ENCODE peak calls at places on chromosome 15, in eight cellular contexts. R is tibial artery; M is endothelial cell of umbilical vein; K is ovary; B is K562; W is CD8-positive, alpha-beta T cell; N is body of pancreas; T is PC-9. V is an unnamed sample.
A peak's percentile ranks its signal among the peaks of the same experiment; 100 is the strongest.

GRCh38 chr15:42065008-42065407 is 29.4 kb downstream of the PLA2G4D start:
- DNase-seq in B (no peak), N (no peak), R (peak; percentile 41), T (no peak), M (peak; percentile 34), W (no peak), K (no peak), V (no peak)

GRCh38 chr15:54029076-54029475 is 50.8 kb downstream of the UNC13C start:
- DNase-seq in W (no peak), M (no peak), R (no peak), B (no peak), T (no peak), K (no peak), N (no peak), V (no peak)

GRCh38 chr15:80776420-80777045 is 2.6 kb upstream of the CEMIP start:
- DNase-seq in K (peak; percentile 65), R (peak; percentile 76), T (no peak), M (peak; percentile 81), W (peak; percentile 43), B (peak; percentile 63), N (peak; percentile 83), V (peak; percentile 81)

GRCh38 chr15:51366911-51367310 is 25.5 kb downstream of the GLDN start:
- DNase-seq in W (no peak), K (peak; percentile 46), M (no peak), R (no peak), B (no peak), T (peak; percentile 64), N (peak; percentile 62), V (peak; percentile 75)

GRCh38 chr15:83516935-83517334 is 69.8 kb downstream of the SH3GL3 start:
- DNase-seq in B (peak; percentile 27), T (no peak), M (no peak), K (no peak), N (no peak), W (no peak), R (no peak), V (no peak)

GRCh38 chr15:81480645-81481053 is 106.6 kb upstream of the TMC3 start:
- DNase-seq in N (peak; percentile 46), R (no peak), B (peak; percentile 69), T (no peak), M (peak; percentile 70), K (no peak), W (no peak), V (no peak)

GRCh38 chr15:73955326-73955725 is 29.1 kb downstream of the LOXL1 start:
- DNase-seq in T (no peak), B (no peak), R (peak; percentile 48), M (no peak), W (no peak), N (no peak), K (peak; percentile 28), V (no peak)

GRCh38 chr15:84033793-84034553 is 201.6 kb upstream of the GOLGA6L4 start:
- DNase-seq in R (no peak), M (no peak), T (no peak), K (no peak), N (no peak), B (no peak), W (no peak), V (no peak)

GRCh38 chr15:67149859-67150824 is 84.7 kb downstream of the SMAD3 start:
- DNase-seq in R (peak; percentile 83), B (peak; percentile 58), W (no peak), N (peak; percentile 76), M (peak; percentile 99), T (peak; percentile 97), K (peak; percentile 73), V (peak; percentile 53)
- H3K4me1 ChIP-seq in R (peaks cover 30% of the 10 kb centered on the region), B (peaks cover 11% of the 10 kb centered on the region), W (peaks cover 46% of the 10 kb centered on the region), N (peaks cover 69% of the 10 kb centered on the region), M (peaks cover 54% of the 10 kb centered on the region), T (peaks cover 77% of the 10 kb centered on the region), K (peaks cover 38% of the 10 kb centered on the region), V (peaks cover 25% of the 10 kb centered on the region)

GRCh38 chr15:87609474-87609873 is 647.1 kb downstream of the NTRK3 start:
- DNase-seq in K (no peak), B (peak; percentile 35), T (no peak), M (peak; percentile 75), N (peak; percentile 4), W (no peak), R (no peak), V (no peak)

GRCh38 chr15:87608238-87609028 is 648.1 kb downstream of the NTRK3 start:
- DNase-seq in T (no peak), B (peak; percentile 65), M (no peak), N (no peak), R (no peak), K (no peak), W (no peak), V (no peak)

GRCh38 chr15:87610366-87610765 is 646.2 kb downstream of the NTRK3 start:
- DNase-seq in B (peak; percentile 89), T (no peak), K (no peak), N (no peak), W (no peak), M (peak; percentile 65), R (no peak), V (no peak)

DNA sequence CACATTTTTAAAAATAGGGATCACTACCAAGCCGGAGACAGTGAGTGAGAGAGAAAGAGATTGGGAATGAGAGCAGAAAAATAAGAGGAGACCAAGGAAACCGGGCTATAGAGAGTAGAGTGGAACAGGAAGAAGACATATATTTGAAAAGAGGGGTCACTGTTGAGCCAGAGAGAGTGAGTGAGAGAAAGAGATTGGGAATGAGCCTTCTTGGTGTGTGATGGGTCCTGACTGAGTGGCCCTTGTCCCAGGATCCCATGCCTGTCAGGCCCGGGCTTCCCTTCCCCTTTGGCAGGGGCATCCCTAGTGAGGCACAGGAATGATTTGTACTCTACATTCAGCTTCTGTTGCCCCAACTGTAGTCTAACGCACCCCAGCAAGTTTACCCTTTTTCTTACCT is 646.6 kb downstream of the NTRK3 start:
- DNase-seq in K (no peak), T (no peak), M (no peak), B (no peak), N (no peak), R (no peak), W (no peak), V (no peak)
- TF ChIP-seq CTCF in K (no peak), T (no peak), M (no peak), B (no peak), N (no peak), R (no peak), W (no peak), V (no peak)

GRCh38 chr15:67089218-67090193 is 24.1 kb downstream of the SMAD3 start:
- DNase-seq in K (no peak), T (peak; percentile 67), R (no peak), W (no peak), B (peak; percentile 57), N (no peak), M (peak; percentile 90), V (no peak)

GRCh38 chr15:67091966-67092677 is 26.7 kb downstream of the SMAD3 start:
- DNase-seq in K (no peak), R (no peak), M (no peak), T (no peak), W (no peak), N (no peak), B (peak; percentile 74), V (no peak)

GRCh38 chr15:67091073-67091965 is 25.9 kb downstream of the SMAD3 start:
- DNase-seq in N (peak; percentile 80), K (peak; percentile 75), R (no peak), B (peak; percentile 98), M (peak; percentile 99), T (peak; percentile 95), W (peak; percentile 55), V (peak; percentile 46)

GRCh38 chr15:67092726-67093125 is 27.3 kb downstream of the SMAD3 start:
- DNase-seq in B (no peak), T (no peak), R (no peak), N (no peak), W (no peak), M (no peak), K (no peak), V (no peak)

DNA sequence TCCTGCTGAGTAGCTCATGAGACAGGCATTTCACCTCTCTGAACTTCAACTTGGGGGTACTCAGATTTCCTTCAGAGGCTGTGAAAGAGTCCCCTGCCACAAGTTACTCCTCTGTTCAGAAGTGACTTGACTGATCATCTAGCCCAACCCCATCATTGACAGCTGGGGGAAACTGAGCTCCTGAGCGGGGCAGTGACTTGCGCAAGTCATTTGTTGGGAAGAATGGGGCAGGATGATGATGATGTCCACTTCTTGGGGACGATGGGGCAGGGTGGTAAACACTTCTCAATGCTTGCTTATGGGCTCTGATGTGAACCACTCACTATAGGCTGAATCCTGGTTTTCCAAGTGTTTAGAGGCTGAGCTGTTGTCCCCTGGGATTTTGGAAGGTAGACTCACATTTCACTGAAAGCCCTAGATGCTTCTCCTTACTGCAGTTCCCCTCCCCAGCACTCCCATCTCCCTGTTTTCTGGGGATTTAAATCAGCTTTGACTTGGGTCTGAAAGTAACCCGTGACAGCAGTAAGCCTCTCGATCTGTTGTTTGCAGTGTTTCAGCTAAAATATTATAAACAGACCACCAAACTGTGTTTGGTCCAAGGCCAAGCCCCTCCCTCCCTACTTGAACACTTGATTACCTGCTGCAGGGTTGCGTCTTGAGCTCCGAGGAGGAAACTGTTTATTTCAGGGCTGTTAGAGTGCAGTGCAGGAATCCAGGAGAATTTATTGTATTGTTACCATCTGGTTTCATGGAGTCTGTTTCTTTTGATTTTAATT is 25.1 kb downstream of the SMAD3 start:
- DNase-seq in K (no peak), W (no peak), B (peak; percentile 44), N (no peak), M (no peak), T (no peak), R (no peak), V (no peak)
- H3K4me1 ChIP-seq in K (peaks cover 46% of the 10 kb centered on the region), W (peaks cover 38% of the 10 kb centered on the region), B (peaks cover 73% of the 10 kb centered on the region), N (peaks cover 75% of the 10 kb centered on the region), M (peaks cover 66% of the 10 kb centered on the region), T (peaks cover 75% of the 10 kb centered on the region), R (peaks cover 45% of the 10 kb centered on the region), V (peaks cover 30% of the 10 kb centered on the region)

GRCh38 chr15:89007989-89008388 is 80.3 kb upstream of the ABHD2 start:
- DNase-seq in K (no peak), M (no peak), R (no peak), W (no peak), B (no peak), T (no peak), N (no peak), V (no peak)

GRCh38 chr15:89002830-89003229 is 85.4 kb upstream of the ABHD2 start:
- DNase-seq in T (no peak), B (peak; percentile 43), M (no peak), W (no peak), K (no peak), N (no peak), R (no peak), V (no peak)

GRCh38 chr15:89004726-89005030 is 83.6 kb upstream of the ABHD2 start:
- DNase-seq in M (no peak), W (no peak), T (no peak), R (no peak), N (no peak), K (no peak), B (no peak), V (no peak)

GRCh38 chr15:89002281-89002761 is 85.9 kb upstream of the ABHD2 start:
- DNase-seq in W (no peak), B (peak; percentile 83), K (peak; percentile 55), N (peak; percentile 9), R (no peak), T (no peak), M (no peak), V (no peak)

DNA sequence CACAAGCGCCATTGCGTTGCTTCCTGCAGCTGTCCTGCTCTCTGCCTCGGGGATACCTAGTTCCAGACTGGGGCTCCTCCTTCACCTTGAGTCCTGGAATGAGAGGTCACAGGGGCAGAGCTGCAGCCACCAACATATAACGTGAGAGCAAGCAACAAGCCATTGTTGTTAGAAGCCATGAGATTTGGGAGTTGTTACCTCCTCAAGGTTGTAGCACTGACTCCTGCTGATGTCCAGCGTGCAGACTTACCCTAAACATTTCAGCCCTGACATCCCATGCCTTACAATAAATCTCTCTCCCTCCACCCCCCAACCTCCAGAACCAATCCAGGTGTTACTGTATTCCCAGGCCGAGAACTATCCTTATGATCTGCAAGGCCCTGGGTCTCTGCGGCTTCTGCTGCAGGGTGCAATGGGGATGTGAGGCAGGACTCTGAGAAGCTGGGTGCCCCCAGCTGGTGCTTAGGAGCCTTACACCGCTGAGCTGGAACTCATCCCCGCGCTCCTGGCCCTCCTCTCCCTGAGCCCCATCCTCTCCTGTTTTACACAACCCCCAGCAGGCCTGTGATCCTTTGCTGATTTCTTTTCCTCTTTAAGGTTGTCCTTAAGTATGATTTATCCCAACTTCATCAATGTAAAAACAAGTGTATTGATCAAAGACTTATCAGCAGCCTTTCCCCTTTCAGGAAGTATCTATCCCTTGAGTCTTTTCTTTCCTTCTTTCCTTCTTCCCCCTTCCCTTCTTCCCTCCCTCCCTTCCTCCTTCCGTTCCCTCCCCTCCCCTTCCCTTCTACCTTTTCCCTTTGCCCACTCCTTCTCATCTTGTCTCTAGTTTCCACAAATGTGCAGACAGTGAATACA is 84.2 kb upstream of the ABHD2 start:
- DNase-seq in M (peak; percentile 8), K (no peak), N (no peak), T (no peak), R (peak; percentile 75), W (no peak), B (peak; percentile 80), V (no peak)
- TF ChIP-seq CTCF in M (peak; percentile 38), K (no peak), N (no peak), T (no peak), R (peak; percentile 60), W (no peak), B (peak; percentile 75), V (no peak)

V was measured in lung.